ENCODE peak calls at places on chromosomes 11 and 22, in nine cellular contexts. One of them, this sample, is unnamed.

GRCh38 chr11:122337241-122338176 is 221.5 kb upstream of the BLID start:
- DNase-seq in AG09319: no peak
- DNase-seq in effector memory CD4-positive, alpha-beta T cell: no peak
- DNase-seq in pons: no peak
- DNase-seq in stimulated activated CD4-positive, alpha-beta T cell treated with anti-CD3 and anti-CD28 coated beads, Interleukin-2, amount 100 ng/mL, for 24 hours: no peak
- DNase-seq in PC-9: no peak
- DNase-seq in GM12891: no peak
- DNase-seq in vagina: no peak
- DNase-seq in activated naive CD4-positive, alpha-beta T cell treated with anti-CD3 and anti-CD28 coated beads, Interleukin-2, amount 50 U/mL, for 16 hours: no peak
- DNase-seq in this sample: no peak

GRCh38 chr11:121553806-121554205 is 101.0 kb upstream of the SORL1-AS1 start:
- DNase-seq in AG09319: no peak
- DNase-seq in effector memory CD4-positive, alpha-beta T cell: no peak
- DNase-seq in pons: no peak
- DNase-seq in stimulated activated CD4-positive, alpha-beta T cell treated with anti-CD3 and anti-CD28 coated beads, Interleukin-2, amount 100 ng/mL, for 24 hours: no peak
- DNase-seq in PC-9: peak
- DNase-seq in GM12891: no peak
- DNase-seq in vagina: no peak
- DNase-seq in activated naive CD4-positive, alpha-beta T cell treated with anti-CD3 and anti-CD28 coated beads, Interleukin-2, amount 50 U/mL, for 16 hours: no peak
- DNase-seq in this sample: no peak

GRCh38 chr11:10050561-10050960 is 243.5 kb downstream of the SBF2 start:
- DNase-seq in AG09319: no peak
- DNase-seq in effector memory CD4-positive, alpha-beta T cell: no peak
- DNase-seq in pons: no peak
- DNase-seq in stimulated activated CD4-positive, alpha-beta T cell treated with anti-CD3 and anti-CD28 coated beads, Interleukin-2, amount 100 ng/mL, for 24 hours: no peak
- DNase-seq in PC-9: no peak
- DNase-seq in GM12891: no peak
- DNase-seq in vagina: no peak
- DNase-seq in activated naive CD4-positive, alpha-beta T cell treated with anti-CD3 and anti-CD28 coated beads, Interleukin-2, amount 50 U/mL, for 16 hours: no peak
- DNase-seq in this sample: no peak

GRCh38 chr22:46112405-46112804 is 37.9 kb upstream of the PPARA start:
- DNase-seq in AG09319: no peak
- DNase-seq in effector memory CD4-positive, alpha-beta T cell: no peak
- DNase-seq in pons: no peak
- DNase-seq in stimulated activated CD4-positive, alpha-beta T cell treated with anti-CD3 and anti-CD28 coated beads, Interleukin-2, amount 100 ng/mL, for 24 hours: no peak
- DNase-seq in PC-9: no peak
- DNase-seq in GM12891: no peak
- DNase-seq in vagina: no peak
- DNase-seq in activated naive CD4-positive, alpha-beta T cell treated with anti-CD3 and anti-CD28 coated beads, Interleukin-2, amount 50 U/mL, for 16 hours: no peak
- DNase-seq in this sample: no peak

GRCh38 chr11:134854391-134854991 is 442.4 kb upstream of the B3GAT1 start:
- DNase-seq in AG09319: no peak
- DNase-seq in effector memory CD4-positive, alpha-beta T cell: no peak
- DNase-seq in pons: no peak
- DNase-seq in stimulated activated CD4-positive, alpha-beta T cell treated with anti-CD3 and anti-CD28 coated beads, Interleukin-2, amount 100 ng/mL, for 24 hours: no peak
- DNase-seq in PC-9: no peak
- DNase-seq in GM12891: no peak
- DNase-seq in vagina: no peak
- DNase-seq in activated naive CD4-positive, alpha-beta T cell treated with anti-CD3 and anti-CD28 coated beads, Interleukin-2, amount 50 U/mL, for 16 hours: no peak
- DNase-seq in this sample: no peak

GRCh38 chr11:108500169-108500568 is 2.0 kb upstream of the POGLUT3 start:
- DNase-seq in AG09319: no peak
- DNase-seq in effector memory CD4-positive, alpha-beta T cell: no peak
- DNase-seq in pons: no peak
- DNase-seq in stimulated activated CD4-positive, alpha-beta T cell treated with anti-CD3 and anti-CD28 coated beads, Interleukin-2, amount 100 ng/mL, for 24 hours: no peak
- DNase-seq in PC-9: no peak
- DNase-seq in GM12891: no peak
- DNase-seq in vagina: no peak
- DNase-seq in activated naive CD4-positive, alpha-beta T cell treated with anti-CD3 and anti-CD28 coated beads, Interleukin-2, amount 50 U/mL, for 16 hours: no peak
- DNase-seq in this sample: no peak

GRCh38 chr11:62852523-62853188 is 13.3 kb upstream of the WDR74 start:
- DNase-seq in AG09319: no peak
- DNase-seq in effector memory CD4-positive, alpha-beta T cell: no peak
- DNase-seq in pons: no peak
- DNase-seq in stimulated activated CD4-positive, alpha-beta T cell treated with anti-CD3 and anti-CD28 coated beads, Interleukin-2, amount 100 ng/mL, for 24 hours: no peak
- DNase-seq in PC-9: no peak
- DNase-seq in GM12891: no peak
- DNase-seq in vagina: no peak
- DNase-seq in activated naive CD4-positive, alpha-beta T cell treated with anti-CD3 and anti-CD28 coated beads, Interleukin-2, amount 50 U/mL, for 16 hours: no peak
- DNase-seq in this sample: no peak

GRCh38 chr11:123407124-123407995 is 22.7 kb upstream of the GRAMD1B start:
- DNase-seq in AG09319: peak
- DNase-seq in effector memory CD4-positive, alpha-beta T cell: peak
- DNase-seq in pons: peak
- DNase-seq in stimulated activated CD4-positive, alpha-beta T cell treated with anti-CD3 and anti-CD28 coated beads, Interleukin-2, amount 100 ng/mL, for 24 hours: peak
- DNase-seq in PC-9: peak
- DNase-seq in GM12891: no peak
- DNase-seq in vagina: no peak
- DNase-seq in activated naive CD4-positive, alpha-beta T cell treated with anti-CD3 and anti-CD28 coated beads, Interleukin-2, amount 50 U/mL, for 16 hours: peak
- DNase-seq in this sample: peak

GRCh38 chr11:43010042-43010441 is 301.8 kb upstream of the API5 start:
- DNase-seq in AG09319: no peak
- DNase-seq in effector memory CD4-positive, alpha-beta T cell: no peak
- DNase-seq in pons: peak
- DNase-seq in stimulated activated CD4-positive, alpha-beta T cell treated with anti-CD3 and anti-CD28 coated beads, Interleukin-2, amount 100 ng/mL, for 24 hours: no peak
- DNase-seq in PC-9: no peak
- DNase-seq in GM12891: no peak
- DNase-seq in vagina: no peak
- DNase-seq in activated naive CD4-positive, alpha-beta T cell treated with anti-CD3 and anti-CD28 coated beads, Interleukin-2, amount 50 U/mL, for 16 hours: no peak
- DNase-seq in this sample: no peak

This sample was measured in GM19239.